ENCODE peak calls at places on chromosome 19, in eight cellular contexts. A is GM03348, V is BE2C, E is omental fat pad, B is cardiac muscle cell, C is H9, J is H4, M is amygdala. K is an unnamed sample.

GRCh38 chr19:5093953-5094718 is 125.2 kb downstream of the KDM4B start:
- DNase-seq in A (no peak), V (peak; percentile 48), E (no peak), B (no peak), C (no peak), J (no peak), M (no peak), K (no peak)

GRCh38 chr19:3407556-3408516 is 41.5 kb downstream of the NFIC start:
- DNase-seq in A (peak; percentile 65), V (no peak), E (no peak), B (no peak), C (no peak), J (no peak), M (peak; percentile 17), K (peak; percentile 70)

GRCh38 chr19:58544591-58545285 is 874 bp downstream of the TRIM28 start:
- DNase-seq in A (peak; percentile 94), V (peak; percentile 60), E (no peak), B (peak; percentile 76), C (peak; percentile 28), J (no peak), M (no peak), K (peak; percentile 48)

GRCh38 chr19:38290631-38291147 is 13.4 kb upstream of the C19orf33 start:
- DNase-seq in A (peak; percentile 92), V (no peak), E (no peak), B (no peak), C (no peak), J (peak; percentile 97), M (no peak), K (no peak)

GRCh38 chr19:18282021-18282787 is 782 bp upstream of the JUND start:
- DNase-seq in A (no peak), V (no peak), E (peak; percentile 49), B (no peak), C (no peak), J (no peak), M (no peak), K (no peak)

GRCh38 chr19:11478167-11479089 is 2.4 kb downstream of the ELAVL3 start:
- DNase-seq in A (no peak), V (no peak), E (no peak), B (no peak), C (no peak), J (no peak), M (peak; percentile 25), K (no peak)

GRCh38 chr19:43380008-43380407 is 26.5 kb downstream of the CD177 start:
- DNase-seq in A (no peak), V (no peak), E (no peak), B (peak; percentile 0), C (no peak), J (no peak), M (no peak), K (no peak)

GRCh38 chr19:50739841-50740426 is 16.8 kb downstream of the CLEC11A start:
- DNase-seq in A (no peak), V (no peak), E (no peak), B (no peak), C (peak; percentile 78), J (no peak), M (no peak), K (no peak)

GRCh38 chr19:3440082-3440481 is 40.2 kb downstream of the SMIM24 start:
- DNase-seq in A (peak; percentile 57), V (peak; percentile 64), E (no peak), B (no peak), C (peak; percentile 81), J (no peak), M (no peak), K (no peak)

GRCh38 chr19:3669134-3669436 is 31.2 kb downstream of the PIP5K1C start:
- DNase-seq in A (no peak), V (no peak), E (no peak), B (no peak), C (no peak), J (no peak), M (no peak), K (no peak)

GRCh38 chr19:11279505-11280236 is 16.3 kb upstream of the TSPAN16 start:
- DNase-seq in A (no peak), V (no peak), E (no peak), B (no peak), C (no peak), J (no peak), M (no peak), K (no peak)

GRCh38 chr19:55099557-55100506 is 17.6 kb downstream of the PPP1R12C start:
- DNase-seq in A (no peak), V (no peak), E (no peak), B (peak; percentile 58), C (peak; percentile 67), J (no peak), M (no peak), K (no peak)

GRCh38 chr19:17611462-17612244 is 56.2 kb downstream of the COLGALT1 start:
- DNase-seq in A (no peak), V (no peak), E (no peak), B (no peak), C (no peak), J (no peak), M (no peak), K (no peak)

GRCh38 chr19:54556194-54556593 is 17.4 kb upstream of the LILRA2 start:
- DNase-seq in A (no peak), V (no peak), E (no peak), B (no peak), C (no peak), J (no peak), M (no peak), K (no peak)

K was measured in heart left ventricle.